ENCODE peak calls at places on chromosomes 11 and 22, in four cellular contexts. E, I, B and D are unnamed samples.
A peak's percentile ranks its signal among the peaks of the same experiment; 100 is the strongest.

GRCh38 chr11:218815-219593 is 11.5 kb downstream of the RIC8A start:
- DNase-seq in E (no peak), I (no peak), B (no peak), D (no peak)

GRCh38 chr22:44782286-44782830 is 30.0 kb downstream of the ARHGAP8 start:
- DNase-seq in E (no peak), I (no peak), B (no peak), D (no peak)

GRCh38 chr22:17159504-17159951 is 451 bp upstream of the HDHD5 start:
- DNase-seq in E (no peak), I (peak; percentile 54), B (no peak), D (peak; percentile 61)

GRCh38 chr22:49310354-49310753 is 517.3 kb downstream of the BRD1 start:
- DNase-seq in E (peak; percentile 34), I (no peak), B (no peak), D (no peak)

GRCh38 chr11:44326615-44327475 is 16.9 kb upstream of the ALX4 start:
- DNase-seq in E (no peak), I (no peak), B (peak; percentile 76), D (no peak)

GRCh38 chr11:12441081-12441801 is 63.9 kb downstream of the PARVA start:
- DNase-seq in E (no peak), I (no peak), B (no peak), D (no peak)

GRCh38 chr11:69344570-69345145 is 50.7 kb downstream of the MYEOV start:
- DNase-seq in E (no peak), I (no peak), B (no peak), D (no peak)

GRCh38 chr11:29100967-29101366 is 915.9 kb downstream of the KCNA4 start:
- DNase-seq in E (no peak), I (no peak), B (no peak), D (no peak)

GRCh38 chr11:122721964-122722266 is 66.4 kb downstream of the UBASH3B start:
- DNase-seq in E (no peak), I (peak; percentile 16), B (no peak), D (no peak)

GRCh38 chr11:77470504-77470903 is 3.4 kb downstream of the PAK1 start:
- DNase-seq in E (no peak), I (no peak), B (no peak), D (no peak)

GRCh38 chr11:11403763-11404725 is 51.0 kb upstream of the CSNK2A3 start:
- DNase-seq in E (no peak), I (no peak), B (no peak), D (no peak)

GRCh38 chr11:65444314-65445051 is 21.9 kb downstream of the NEAT1 start:
- DNase-seq in E (no peak), I (no peak), B (no peak), D (no peak)

GRCh38 chr11:461626-462025 is 11.5 kb downstream of the PTDSS2 start:
- DNase-seq in E (no peak), I (no peak), B (no peak), D (no peak)

GRCh38 chr22:28597665-28598064 is 82.0 kb downstream of the TTC28 start:
- DNase-seq in E (no peak), I (no peak), B (no peak), D (no peak)

GRCh38 chr11:65426839-65427690 is 4.5 kb downstream of the NEAT1 start:
- DNase-seq in E (no peak), I (peak; percentile 61), B (no peak), D (peak; percentile 87)

GRCh38 chr22:19546680-19547079 is 22.5 kb upstream of the CLDN5 start:
- DNase-seq in E (no peak), I (no peak), B (no peak), D (no peak)

GRCh38 chr11:130070829-130071205 is 1.1 kb downstream of the APLP2 start:
- DNase-seq in E (no peak), I (no peak), B (no peak), D (peak; percentile 67)

GRCh38 chr11:45285931-45286632 is at the start of gene SYT13:
- DNase-seq in E (peak; percentile 88), I (no peak), B (no peak), D (peak; percentile 52)

GRCh38 chr22:36439481-36440271 is 41.8 kb downstream of the TXN2 start:
- DNase-seq in E (no peak), I (no peak), B (peak; percentile 66), D (no peak)

GRCh38 chr11:119066481-119066880 is 1.1 kb upstream of the VPS11 start:
- DNase-seq in E (no peak), I (no peak), B (no peak), D (no peak)

GRCh38 chr22:38202437-38203089 is 769 bp downstream of the MAFF start:
- DNase-seq in E (peak; percentile 74), I (no peak), B (peak; percentile 70), D (no peak)

GRCh38 chr11:33000181-33000580 is 15.5 kb upstream of the DEPDC7 start:
- DNase-seq in E (no peak), I (no peak), B (no peak), D (no peak)

GRCh38 chr22:34414467-34415440 is 494.5 kb upstream of the LARGE1 start:
- DNase-seq in E (peak; percentile 77), I (peak; percentile 4), B (peak; percentile 13), D (peak; percentile 22)

GRCh38 chr22:19887251-19887985 is 32.7 kb upstream of the GNB1L start:
- DNase-seq in E (no peak), I (no peak), B (no peak), D (no peak)

GRCh38 chr11:111088872-111089271 is 156.7 kb upstream of the POU2AF2 start:
- DNase-seq in E (no peak), I (no peak), B (no peak), D (no peak)

GRCh38 chr22:22070371-22070824 is 87.8 kb upstream of the TOP3B start:
- DNase-seq in E (no peak), I (no peak), B (no peak), D (no peak)

GRCh38 chr22:31075961-31076360 is 5.2 kb upstream of the SMTN start:
- DNase-seq in E (no peak), I (no peak), B (no peak), D (no peak)

GRCh38 chr11:96303980-96304379 is 39.0 kb downstream of the MAML2 start:
- DNase-seq in E (no peak), I (no peak), B (no peak), D (no peak)
- TF ChIP-seq JUND in E (no peak), I (no peak), B (no peak), D (no peak)

DNA sequence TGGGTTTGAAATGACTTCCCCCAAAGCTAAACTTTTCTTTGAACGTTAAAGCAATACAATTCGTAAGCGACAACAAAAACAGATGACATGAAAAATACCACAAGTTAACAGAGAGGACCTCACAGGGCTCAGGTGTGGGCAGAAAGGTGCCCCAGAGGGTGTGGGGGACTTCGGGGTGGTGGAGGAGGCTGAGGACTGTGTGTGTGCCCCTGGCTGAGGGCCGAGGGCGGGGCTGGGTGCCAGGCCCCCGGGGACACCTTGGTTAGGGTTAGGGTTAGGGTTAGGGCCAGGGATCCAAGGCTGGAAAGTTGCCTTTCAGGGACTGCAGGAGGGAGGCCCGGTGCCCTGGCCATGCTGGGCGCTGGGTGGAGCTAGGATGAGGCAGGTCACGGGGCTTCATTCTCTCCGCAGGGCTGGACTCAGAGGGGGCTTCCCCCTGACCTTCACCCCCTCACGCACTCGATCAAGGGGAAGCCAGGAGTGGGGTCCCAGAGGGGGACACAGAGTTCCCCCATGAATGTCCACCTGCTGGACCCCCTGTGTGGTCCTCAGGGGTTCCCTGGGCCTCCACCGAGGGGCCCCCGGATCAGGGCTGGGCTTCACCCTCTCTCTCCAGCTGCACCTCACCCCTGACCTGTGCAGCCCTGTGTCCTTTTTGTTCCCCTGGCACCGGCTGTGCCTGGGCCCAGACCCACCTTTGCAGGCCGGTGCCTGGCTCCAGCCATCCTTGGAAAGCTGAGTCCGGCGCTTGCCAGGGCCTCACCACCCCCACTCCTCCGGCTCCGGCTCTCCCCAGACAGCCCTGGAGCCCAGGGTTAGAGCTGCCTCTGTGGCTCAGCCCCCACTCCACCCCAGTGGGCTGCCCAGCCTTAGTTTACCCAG is 7.0 kb downstream of the TNNI2 start:
- DNase-seq in E (no peak), I (no peak), B (no peak), D (no peak)
- TF ChIP-seq JUND in E (no peak), I (no peak), B (no peak), D (no peak)

DNA sequence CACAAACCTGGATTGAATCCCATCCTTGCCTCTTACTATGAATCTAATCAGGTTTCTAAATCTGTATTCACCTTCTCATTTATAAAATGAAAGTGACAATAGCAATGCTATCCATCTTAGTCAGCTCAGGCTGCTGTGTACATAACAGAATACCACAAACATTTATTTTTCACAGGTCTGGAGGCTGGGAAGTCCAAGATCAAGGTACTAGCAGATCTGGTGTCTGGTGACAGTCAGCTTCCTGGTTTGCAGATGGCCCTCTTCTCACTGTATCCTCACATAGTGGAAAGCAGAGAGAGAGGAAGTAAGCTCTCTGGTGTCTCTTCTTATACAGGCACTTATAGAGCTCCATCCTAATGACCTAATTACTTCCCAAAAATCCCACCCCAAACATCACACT is 19.1 kb downstream of the FAM168A start:
- DNase-seq in E (no peak), I (no peak), B (no peak), D (no peak)
- TF ChIP-seq JUND in E (no peak), I (no peak), B (no peak), D (no peak)

GRCh38 chr11:76086713-76087635 is 119.3 kb downstream of the WNT11 start:
- DNase-seq in E (no peak), I (no peak), B (no peak), D (no peak)
- TF ChIP-seq JUND in E (no peak), I (no peak), B (no peak), D (no peak)